ENCODE peak calls at places on chromosomes 13 and 19, in seven cellular contexts. One of them, this sample, is unnamed.
A peak's percentile ranks its signal among the peaks of the same experiment; 100 is the strongest.

GRCh38 chr19:44635581-44636438 is 7.9 kb upstream of the PVR start:
- DNase-seq in thyroid gland: no peak
- DNase-seq in thoracic aorta: no peak
- DNase-seq in bronchial epithelial cell: peak; percentile 46
- DNase-seq in SJSA1: peak; percentile 46
- DNase-seq in body of pancreas: peak; percentile 21
- DNase-seq in iPS DF 6.9: no peak
- DNase-seq in this sample: no peak

GRCh38 chr19:36266375-36266961 is 51.6 kb downstream of the ZNF146 start:
- DNase-seq in thyroid gland: peak; percentile 66
- DNase-seq in thoracic aorta: no peak
- DNase-seq in bronchial epithelial cell: no peak
- DNase-seq in SJSA1: no peak
- DNase-seq in body of pancreas: peak; percentile 46
- DNase-seq in iPS DF 6.9: no peak
- DNase-seq in this sample: no peak

GRCh38 chr19:13057147-13057572 is 45.5 kb downstream of the LYL1 start:
- DNase-seq in thyroid gland: peak; percentile 54
- DNase-seq in thoracic aorta: no peak
- DNase-seq in bronchial epithelial cell: no peak
- DNase-seq in SJSA1: peak; percentile 54
- DNase-seq in body of pancreas: no peak
- DNase-seq in iPS DF 6.9: no peak
- DNase-seq in this sample: no peak

GRCh38 chr13:88217372-88217771 is 546.2 kb downstream of the SLITRK5 start:
- DNase-seq in thyroid gland: no peak
- DNase-seq in thoracic aorta: no peak
- DNase-seq in bronchial epithelial cell: no peak
- DNase-seq in SJSA1: no peak
- DNase-seq in body of pancreas: no peak
- DNase-seq in iPS DF 6.9: no peak
- DNase-seq in this sample: no peak

GRCh38 chr13:99367663-99368448 is 60.7 kb upstream of the GPR183 start:
- DNase-seq in thyroid gland: no peak
- DNase-seq in thoracic aorta: no peak
- DNase-seq in bronchial epithelial cell: no peak
- DNase-seq in SJSA1: no peak
- DNase-seq in body of pancreas: no peak
- DNase-seq in iPS DF 6.9: no peak
- DNase-seq in this sample: no peak

GRCh38 chr19:47230122-47230920 is 678 bp downstream of the BBC3 start:
- DNase-seq in thyroid gland: peak; percentile 50
- DNase-seq in thoracic aorta: no peak
- DNase-seq in bronchial epithelial cell: no peak
- DNase-seq in SJSA1: peak; percentile 42
- DNase-seq in body of pancreas: peak; percentile 63
- DNase-seq in iPS DF 6.9: no peak
- DNase-seq in this sample: peak; percentile 69

GRCh38 chr19:50537769-50538230 is 24.1 kb upstream of the ASPDH start:
- DNase-seq in thyroid gland: peak; percentile 74
- DNase-seq in thoracic aorta: no peak
- DNase-seq in bronchial epithelial cell: peak; percentile 23
- DNase-seq in SJSA1: peak; percentile 47
- DNase-seq in body of pancreas: peak; percentile 71
- DNase-seq in iPS DF 6.9: peak; percentile 35
- DNase-seq in this sample: peak; percentile 62

GRCh38 chr13:76764429-76764828 is 121.8 kb downstream of the KCTD12 start:
- DNase-seq in thyroid gland: peak; percentile 26
- DNase-seq in thoracic aorta: no peak
- DNase-seq in bronchial epithelial cell: peak; percentile 30
- DNase-seq in SJSA1: no peak
- DNase-seq in body of pancreas: peak; percentile 63
- DNase-seq in iPS DF 6.9: no peak
- DNase-seq in this sample: peak; percentile 69

GRCh38 chr13:37136187-37136586 is 30.7 kb upstream of the CSNK1A1L start:
- DNase-seq in thyroid gland: no peak
- DNase-seq in thoracic aorta: no peak
- DNase-seq in bronchial epithelial cell: no peak
- DNase-seq in SJSA1: no peak
- DNase-seq in body of pancreas: no peak
- DNase-seq in iPS DF 6.9: no peak
- DNase-seq in this sample: no peak

GRCh38 chr13:83884141-83884540 is 1.9 kb upstream of the SLITRK1 start:
- DNase-seq in thyroid gland: no peak
- DNase-seq in thoracic aorta: no peak
- DNase-seq in bronchial epithelial cell: no peak
- DNase-seq in SJSA1: no peak
- DNase-seq in body of pancreas: no peak
- DNase-seq in iPS DF 6.9: no peak
- DNase-seq in this sample: no peak

GRCh38 chr19:49513746-49514118 is 1.3 kb downstream of the FCGRT start:
- DNase-seq in thyroid gland: no peak
- DNase-seq in thoracic aorta: no peak
- DNase-seq in bronchial epithelial cell: no peak
- DNase-seq in SJSA1: no peak
- DNase-seq in body of pancreas: no peak
- DNase-seq in iPS DF 6.9: no peak
- DNase-seq in this sample: no peak

GRCh38 chr13:80437212-80437611 is 96.3 kb upstream of the SPRY2 start:
- DNase-seq in thyroid gland: no peak
- DNase-seq in thoracic aorta: no peak
- DNase-seq in bronchial epithelial cell: no peak
- DNase-seq in SJSA1: no peak
- DNase-seq in body of pancreas: no peak
- DNase-seq in iPS DF 6.9: no peak
- DNase-seq in this sample: no peak

GRCh38 chr13:99132295-99132835 is 68.3 kb upstream of the UBAC2 start:
- DNase-seq in thyroid gland: no peak
- DNase-seq in thoracic aorta: no peak
- DNase-seq in bronchial epithelial cell: no peak
- DNase-seq in SJSA1: no peak
- DNase-seq in body of pancreas: no peak
- DNase-seq in iPS DF 6.9: no peak
- DNase-seq in this sample: no peak

DNA sequence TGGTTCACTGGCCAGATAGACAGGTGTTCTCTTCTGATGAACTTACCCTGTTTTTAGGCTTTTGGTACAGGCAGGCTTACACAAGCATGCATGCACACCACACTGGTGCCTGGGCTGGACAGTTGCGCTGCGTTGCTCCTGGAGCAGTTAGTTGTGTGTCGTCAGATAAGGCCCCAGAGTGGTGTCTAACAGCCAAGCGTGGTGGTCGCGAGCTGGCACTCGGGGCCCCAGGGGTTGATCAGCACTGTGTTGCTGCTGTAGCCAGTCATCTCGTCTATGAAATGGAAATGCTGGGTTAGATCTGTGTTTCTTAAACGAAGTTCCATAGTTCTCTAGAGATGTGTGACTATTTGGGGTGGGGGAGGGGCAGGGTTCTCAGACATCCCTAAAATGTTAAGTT is 24.5 kb upstream of the TEX29 start:
- DNase-seq in thyroid gland: no peak
- DNase-seq in thoracic aorta: no peak
- DNase-seq in bronchial epithelial cell: no peak
- DNase-seq in SJSA1: no peak
- DNase-seq in body of pancreas: no peak
- DNase-seq in iPS DF 6.9: no peak
- DNase-seq in this sample: no peak
- H3K36me3 ChIP-seq in thyroid gland: peaks cover 19% of the 10 kb centered on the region
- H3K36me3 ChIP-seq in thoracic aorta: peaks cover 36% of the 10 kb centered on the region
- H3K36me3 ChIP-seq in bronchial epithelial cell: peaks cover 9% of the 10 kb centered on the region
- H3K36me3 ChIP-seq in SJSA1: peaks cover 96% of the 10 kb centered on the region
- H3K36me3 ChIP-seq in body of pancreas: no peaks in the 10 kb centered on the region
- H3K36me3 ChIP-seq in iPS DF 6.9: peaks cover 6% of the 10 kb centered on the region
- H3K36me3 ChIP-seq in this sample: peaks cover 24% of the 10 kb centered on the region

DNA sequence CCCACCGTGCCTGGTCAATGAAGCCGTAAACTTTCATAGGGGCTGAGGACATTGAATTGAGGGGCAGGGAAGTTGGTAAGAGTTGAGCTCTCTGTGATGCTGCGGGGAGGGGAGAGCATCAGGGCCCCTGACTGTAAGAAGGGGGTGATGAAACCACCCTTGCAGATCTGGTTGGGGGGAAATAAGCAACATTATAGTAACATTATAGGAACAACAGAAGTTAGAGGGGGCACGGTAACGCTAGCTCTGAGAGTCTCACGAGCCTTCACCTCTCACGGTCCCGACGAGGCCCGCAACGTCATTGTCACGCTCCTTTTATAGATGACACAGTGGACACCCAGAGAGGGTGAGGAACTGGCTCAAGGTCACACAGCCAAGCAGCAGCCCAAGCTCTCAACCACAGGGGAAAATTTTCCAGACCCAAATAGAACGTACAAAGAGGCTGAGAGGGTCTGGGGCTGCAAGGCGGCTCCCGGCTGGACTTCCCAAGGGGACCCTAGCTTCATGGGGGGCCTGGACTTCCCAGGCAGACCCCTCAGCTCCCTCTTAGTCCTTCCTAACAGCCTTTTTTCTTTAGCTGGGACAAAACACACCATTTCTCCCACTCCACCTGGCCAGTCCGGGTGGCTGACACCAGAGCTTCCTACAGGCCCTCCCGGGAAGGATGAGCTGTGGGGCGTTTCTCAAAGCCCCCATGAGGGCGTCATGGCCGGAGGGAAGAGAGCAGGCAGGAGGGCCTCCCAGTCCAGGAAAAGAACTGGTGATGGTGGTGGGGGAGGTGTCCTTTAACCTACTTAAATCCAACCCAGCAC is 4.1 kb downstream of the TLE5 start:
- DNase-seq in thyroid gland: no peak
- DNase-seq in thoracic aorta: no peak
- DNase-seq in bronchial epithelial cell: no peak
- DNase-seq in SJSA1: no peak
- DNase-seq in body of pancreas: no peak
- DNase-seq in iPS DF 6.9: no peak
- DNase-seq in this sample: no peak
- H3K36me3 ChIP-seq in thyroid gland: peaks cover 42% of the 10 kb centered on the region
- H3K36me3 ChIP-seq in thoracic aorta: peaks cover 48% of the 10 kb centered on the region
- H3K36me3 ChIP-seq in bronchial epithelial cell: peaks cover 17% of the 10 kb centered on the region
- H3K36me3 ChIP-seq in SJSA1: peaks cover 72% of the 10 kb centered on the region
- H3K36me3 ChIP-seq in body of pancreas: peaks cover 7% of the 10 kb centered on the region
- H3K36me3 ChIP-seq in iPS DF 6.9: peaks cover 6% of the 10 kb centered on the region
- H3K36me3 ChIP-seq in this sample: peaks cover 54% of the 10 kb centered on the region

GRCh38 chr19:4360081-4360569 is 16.8 kb downstream of the MPND start:
- DNase-seq in thyroid gland: no peak
- DNase-seq in thoracic aorta: no peak
- DNase-seq in bronchial epithelial cell: no peak
- DNase-seq in SJSA1: no peak
- DNase-seq in body of pancreas: no peak
- DNase-seq in iPS DF 6.9: no peak
- DNase-seq in this sample: no peak
- H3K36me3 ChIP-seq in thyroid gland: peaks cover 48% of the 10 kb centered on the region
- H3K36me3 ChIP-seq in thoracic aorta: peaks cover 41% of the 10 kb centered on the region
- H3K36me3 ChIP-seq in bronchial epithelial cell: peaks cover 33% of the 10 kb centered on the region
- H3K36me3 ChIP-seq in SJSA1: peaks cover 84% of the 10 kb centered on the region
- H3K36me3 ChIP-seq in body of pancreas: peaks cover 9% of the 10 kb centered on the region
- H3K36me3 ChIP-seq in iPS DF 6.9: peaks cover 15% of the 10 kb centered on the region
- H3K36me3 ChIP-seq in this sample: peaks cover 9% of the 10 kb centered on the region

DNA sequence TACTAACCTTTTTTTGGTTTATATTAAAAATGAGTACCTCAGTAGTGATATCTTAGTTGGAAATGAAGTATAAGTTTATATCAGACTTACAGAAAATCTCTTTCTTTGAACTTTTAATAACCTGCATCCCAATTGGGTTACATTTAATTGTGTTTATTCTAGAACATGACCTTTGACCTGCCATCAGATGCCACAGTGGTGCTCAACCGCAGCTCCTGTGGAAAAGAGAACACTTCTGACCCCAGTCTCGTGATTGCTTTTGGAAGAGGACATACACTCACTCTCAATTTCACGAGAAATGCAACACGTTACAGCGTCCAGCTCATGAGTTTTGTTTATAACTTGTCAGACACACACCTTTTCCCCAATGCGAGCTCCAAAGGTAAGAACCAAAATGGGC is 12.4 kb downstream of the LAMP1 start:
- DNase-seq in thyroid gland: no peak
- DNase-seq in thoracic aorta: no peak
- DNase-seq in bronchial epithelial cell: no peak
- DNase-seq in SJSA1: no peak
- DNase-seq in body of pancreas: no peak
- DNase-seq in iPS DF 6.9: no peak
- DNase-seq in this sample: no peak
- H3K36me3 ChIP-seq in thyroid gland: peaks cover 27% of the 10 kb centered on the region
- H3K36me3 ChIP-seq in thoracic aorta: peaks cover 32% of the 10 kb centered on the region
- H3K36me3 ChIP-seq in bronchial epithelial cell: peaks cover 19% of the 10 kb centered on the region
- H3K36me3 ChIP-seq in SJSA1: peaks cover 22% of the 10 kb centered on the region
- H3K36me3 ChIP-seq in body of pancreas: peaks cover 5% of the 10 kb centered on the region
- H3K36me3 ChIP-seq in iPS DF 6.9: peaks cover 11% of the 10 kb centered on the region
- H3K36me3 ChIP-seq in this sample: peaks cover 17% of the 10 kb centered on the region

GRCh38 chr19:6521718-6522646 is 8.8 kb upstream of the TNFSF9 start:
- DNase-seq in thyroid gland: no peak
- DNase-seq in thoracic aorta: no peak
- DNase-seq in bronchial epithelial cell: no peak
- DNase-seq in SJSA1: no peak
- DNase-seq in body of pancreas: peak; percentile 27
- DNase-seq in iPS DF 6.9: no peak
- DNase-seq in this sample: no peak

GRCh38 chr19:6524326-6524725 is 6.5 kb upstream of the TNFSF9 start:
- DNase-seq in thyroid gland: no peak
- DNase-seq in thoracic aorta: no peak
- DNase-seq in bronchial epithelial cell: no peak
- DNase-seq in SJSA1: no peak
- DNase-seq in body of pancreas: no peak
- DNase-seq in iPS DF 6.9: no peak
- DNase-seq in this sample: no peak

GRCh38 chr19:6527893-6528543 is 2.8 kb upstream of the TNFSF9 start:
- DNase-seq in thyroid gland: no peak
- DNase-seq in thoracic aorta: no peak
- DNase-seq in bronchial epithelial cell: no peak
- DNase-seq in SJSA1: no peak
- DNase-seq in body of pancreas: no peak
- DNase-seq in iPS DF 6.9: no peak
- DNase-seq in this sample: no peak

GRCh38 chr19:6519289-6519688 is 11.5 kb upstream of the TNFSF9 start:
- DNase-seq in thyroid gland: no peak
- DNase-seq in thoracic aorta: no peak
- DNase-seq in bronchial epithelial cell: peak; percentile 86
- DNase-seq in SJSA1: peak; percentile 48
- DNase-seq in body of pancreas: no peak
- DNase-seq in iPS DF 6.9: no peak
- DNase-seq in this sample: no peak

DNA sequence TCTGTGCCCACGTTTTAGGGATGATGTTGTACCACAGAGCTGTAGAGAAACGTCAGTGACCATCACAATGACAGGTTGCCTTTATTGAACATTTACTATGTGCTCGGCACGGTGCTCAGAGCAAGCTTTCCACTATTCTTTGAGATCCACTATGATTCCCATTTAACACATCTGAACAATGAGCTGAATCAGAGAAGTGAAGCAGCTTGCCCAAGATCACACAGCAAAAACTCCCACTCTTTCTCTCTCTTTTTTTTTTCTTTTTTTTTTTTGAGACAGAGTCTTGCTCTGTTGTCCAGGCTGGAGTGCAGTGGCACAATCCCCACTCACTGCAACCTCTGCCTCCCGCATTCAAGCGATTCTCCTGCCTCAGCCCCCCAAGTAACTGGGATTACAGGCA is 8.1 kb upstream of the TNFSF9 start:
- DNase-seq in thyroid gland: no peak
- DNase-seq in thoracic aorta: no peak
- DNase-seq in bronchial epithelial cell: no peak
- DNase-seq in SJSA1: no peak
- DNase-seq in body of pancreas: no peak
- DNase-seq in iPS DF 6.9: no peak
- DNase-seq in this sample: no peak
- H3K36me3 ChIP-seq in thyroid gland: no peaks in the 10 kb centered on the region
- H3K36me3 ChIP-seq in thoracic aorta: no peaks in the 10 kb centered on the region
- H3K36me3 ChIP-seq in bronchial epithelial cell: no peaks in the 10 kb centered on the region
- H3K36me3 ChIP-seq in SJSA1: no peaks in the 10 kb centered on the region
- H3K36me3 ChIP-seq in body of pancreas: no peaks in the 10 kb centered on the region
- H3K36me3 ChIP-seq in iPS DF 6.9: no peaks in the 10 kb centered on the region
- H3K36me3 ChIP-seq in this sample: no peaks in the 10 kb centered on the region